ENCODE peak calls at places on chromosomes 7 and 10, in eight cellular contexts. One of them, this sample, is unnamed.

GRCh38 chr10:99560277-99561126 is 27.8 kb downstream of the NKX2-3 start:
- DNase-seq in lung: peak
- DNase-seq in HFF-Myc: peak
- DNase-seq in adrenal gland: peak
- DNase-seq in brain microvascular endothelial cell: peak
- DNase-seq in right lobe of liver: no peak
- DNase-seq in cardiac muscle cell: peak
- DNase-seq in progenitor cell of endocrine pancreas: peak
- DNase-seq in this sample: no peak

GRCh38 chr10:94617389-94617944 is 66.1 kb upstream of the CYP2C18 start:
- DNase-seq in adrenal gland: no peak
- DNase-seq in lung: no peak
- DNase-seq in HFF-Myc: peak
- DNase-seq in right lobe of liver: no peak
- DNase-seq in brain microvascular endothelial cell: no peak
- DNase-seq in cardiac muscle cell: no peak
- DNase-seq in progenitor cell of endocrine pancreas: no peak
- DNase-seq in this sample: no peak

GRCh38 chr10:29635711-29636144 is 957 bp upstream of the SVIL start:
- DNase-seq in lung: no peak
- DNase-seq in right lobe of liver: no peak
- DNase-seq in cardiac muscle cell: peak
- DNase-seq in adrenal gland: no peak
- DNase-seq in progenitor cell of endocrine pancreas: peak
- DNase-seq in brain microvascular endothelial cell: peak
- DNase-seq in HFF-Myc: no peak
- DNase-seq in this sample: no peak

GRCh38 chr10:131576341-131577177 is 265.0 kb upstream of the TCERG1L start:
- DNase-seq in adrenal gland: no peak
- DNase-seq in HFF-Myc: no peak
- DNase-seq in progenitor cell of endocrine pancreas: peak
- DNase-seq in lung: peak
- DNase-seq in right lobe of liver: no peak
- DNase-seq in brain microvascular endothelial cell: no peak
- DNase-seq in cardiac muscle cell: no peak
- DNase-seq in this sample: no peak

GRCh38 chr7:7829667-7830066 is 111.3 kb upstream of the RPA3 start:
- DNase-seq in brain microvascular endothelial cell: no peak
- DNase-seq in adrenal gland: no peak
- DNase-seq in lung: no peak
- DNase-seq in cardiac muscle cell: no peak
- DNase-seq in right lobe of liver: no peak
- DNase-seq in progenitor cell of endocrine pancreas: no peak
- DNase-seq in HFF-Myc: no peak
- DNase-seq in this sample: no peak

GRCh38 chr10:31749293-31749692 is 179.3 kb downstream of the ARHGAP12 start:
- DNase-seq in brain microvascular endothelial cell: no peak
- DNase-seq in progenitor cell of endocrine pancreas: no peak
- DNase-seq in right lobe of liver: no peak
- DNase-seq in cardiac muscle cell: no peak
- DNase-seq in HFF-Myc: no peak
- DNase-seq in adrenal gland: no peak
- DNase-seq in lung: no peak
- DNase-seq in this sample: no peak

GRCh38 chr7:157877298-157877840 is 540.6 kb downstream of the DNAJB6 start:
- DNase-seq in cardiac muscle cell: no peak
- DNase-seq in right lobe of liver: no peak
- DNase-seq in progenitor cell of endocrine pancreas: no peak
- DNase-seq in brain microvascular endothelial cell: no peak
- DNase-seq in adrenal gland: no peak
- DNase-seq in lung: no peak
- DNase-seq in HFF-Myc: no peak
- DNase-seq in this sample: peak

GRCh38 chr7:146639291-146639690 is 522.7 kb downstream of the CNTNAP2 start:
- DNase-seq in progenitor cell of endocrine pancreas: no peak
- DNase-seq in HFF-Myc: no peak
- DNase-seq in right lobe of liver: no peak
- DNase-seq in cardiac muscle cell: no peak
- DNase-seq in brain microvascular endothelial cell: no peak
- DNase-seq in lung: no peak
- DNase-seq in adrenal gland: no peak
- DNase-seq in this sample: no peak

GRCh38 chr7:23220690-23221305 is 25.8 kb upstream of the GPNMB start:
- DNase-seq in HFF-Myc: no peak
- DNase-seq in adrenal gland: no peak
- DNase-seq in progenitor cell of endocrine pancreas: no peak
- DNase-seq in lung: no peak
- DNase-seq in right lobe of liver: no peak
- DNase-seq in brain microvascular endothelial cell: no peak
- DNase-seq in cardiac muscle cell: no peak
- DNase-seq in this sample: no peak

GRCh38 chr10:132980426-132981172 is 38.2 kb upstream of the CFAP46 start:
- DNase-seq in brain microvascular endothelial cell: no peak
- DNase-seq in lung: no peak
- DNase-seq in HFF-Myc: no peak
- DNase-seq in adrenal gland: no peak
- DNase-seq in progenitor cell of endocrine pancreas: no peak
- DNase-seq in right lobe of liver: peak
- DNase-seq in cardiac muscle cell: no peak
- DNase-seq in this sample: peak

GRCh38 chr7:45697576-45698136 is 123.5 kb downstream of the ADCY1 start:
- DNase-seq in HFF-Myc: no peak
- DNase-seq in right lobe of liver: no peak
- DNase-seq in cardiac muscle cell: no peak
- DNase-seq in brain microvascular endothelial cell: peak
- DNase-seq in lung: no peak
- DNase-seq in progenitor cell of endocrine pancreas: no peak
- DNase-seq in adrenal gland: no peak
- DNase-seq in this sample: no peak

GRCh38 chr10:75229961-75230360 is 5.8 kb downstream of the COMTD1 start:
- DNase-seq in progenitor cell of endocrine pancreas: no peak
- DNase-seq in right lobe of liver: no peak
- DNase-seq in adrenal gland: no peak
- DNase-seq in brain microvascular endothelial cell: peak
- DNase-seq in HFF-Myc: no peak
- DNase-seq in cardiac muscle cell: no peak
- DNase-seq in lung: no peak
- DNase-seq in this sample: no peak

GRCh38 chr10:79490400-79491081 is 21.8 kb upstream of the EIF5AL1 start:
- DNase-seq in right lobe of liver: no peak
- DNase-seq in progenitor cell of endocrine pancreas: no peak
- DNase-seq in HFF-Myc: no peak
- DNase-seq in adrenal gland: no peak
- DNase-seq in brain microvascular endothelial cell: no peak
- DNase-seq in lung: no peak
- DNase-seq in cardiac muscle cell: peak
- DNase-seq in this sample: no peak

GRCh38 chr7:29127527-29127926 is 18.8 kb downstream of the CPVL start:
- DNase-seq in adrenal gland: no peak
- DNase-seq in progenitor cell of endocrine pancreas: no peak
- DNase-seq in cardiac muscle cell: peak
- DNase-seq in brain microvascular endothelial cell: no peak
- DNase-seq in right lobe of liver: no peak
- DNase-seq in HFF-Myc: no peak
- DNase-seq in lung: no peak
- DNase-seq in this sample: no peak

GRCh38 chr7:151672706-151673105 is 153.0 kb upstream of the RHEB start:
- DNase-seq in cardiac muscle cell: no peak
- DNase-seq in adrenal gland: no peak
- DNase-seq in brain microvascular endothelial cell: no peak
- DNase-seq in HFF-Myc: no peak
- DNase-seq in right lobe of liver: peak
- DNase-seq in progenitor cell of endocrine pancreas: no peak
- DNase-seq in lung: no peak
- DNase-seq in this sample: no peak

GRCh38 chr7:137970263-137970975 is 31.5 kb downstream of the CREB3L2 start:
- DNase-seq in lung: no peak
- DNase-seq in cardiac muscle cell: no peak
- DNase-seq in brain microvascular endothelial cell: peak
- DNase-seq in progenitor cell of endocrine pancreas: no peak
- DNase-seq in HFF-Myc: no peak
- DNase-seq in adrenal gland: no peak
- DNase-seq in right lobe of liver: no peak
- DNase-seq in this sample: no peak

GRCh38 chr7:137874390-137874789 is 27.6 kb upstream of the DGKI start:
- DNase-seq in progenitor cell of endocrine pancreas: no peak
- DNase-seq in cardiac muscle cell: no peak
- DNase-seq in adrenal gland: no peak
- DNase-seq in right lobe of liver: no peak
- DNase-seq in lung: no peak
- DNase-seq in brain microvascular endothelial cell: peak
- DNase-seq in HFF-Myc: no peak
- DNase-seq in this sample: no peak

DNA sequence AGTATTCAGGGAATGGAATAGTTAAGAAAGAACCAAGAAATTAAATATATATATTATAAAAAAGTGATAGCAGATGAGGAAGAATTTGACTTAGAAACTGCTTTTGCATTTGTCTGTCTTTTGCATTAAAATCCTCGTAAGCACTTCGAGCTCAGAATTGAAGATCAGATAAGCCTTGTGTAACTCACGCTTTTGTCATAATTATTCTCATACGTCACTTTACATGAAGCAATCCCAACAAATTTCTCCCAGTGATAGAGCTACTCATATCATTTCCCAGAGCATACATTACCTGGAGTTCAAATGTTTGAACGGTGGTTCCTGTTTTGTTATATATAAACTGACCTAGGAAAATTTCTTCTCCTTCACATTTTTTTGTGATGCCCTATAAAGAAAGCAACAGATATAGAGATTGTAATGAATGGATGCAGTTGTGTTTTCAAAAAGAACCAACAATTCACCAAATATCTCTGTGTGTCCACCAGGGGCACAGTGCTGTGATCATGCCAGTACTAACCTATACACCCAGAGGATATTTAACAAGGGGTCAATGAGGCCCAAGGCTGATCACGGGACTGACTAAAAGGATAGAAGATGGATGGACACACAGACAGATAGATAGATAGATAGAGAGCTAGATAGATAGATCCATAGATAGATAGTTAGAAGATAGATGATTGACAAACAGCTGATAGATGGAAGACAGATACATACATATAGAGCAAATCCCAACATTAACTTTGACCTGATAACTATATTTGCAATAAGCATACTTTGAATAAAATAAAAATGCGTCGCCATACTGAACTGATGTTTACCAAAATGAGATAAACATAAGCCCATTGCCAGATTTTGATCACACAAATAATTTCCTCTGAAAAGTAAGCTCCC is 9.3 kb upstream of the HUS1 start:
- DNase-seq in lung: no peak
- DNase-seq in HFF-Myc: no peak
- DNase-seq in progenitor cell of endocrine pancreas: no peak
- DNase-seq in cardiac muscle cell: peak
- DNase-seq in brain microvascular endothelial cell: peak
- DNase-seq in adrenal gland: no peak
- DNase-seq in right lobe of liver: no peak
- DNase-seq in this sample: no peak
- TF ChIP-seq CTCF in lung: no peak
- TF ChIP-seq CTCF in HFF-Myc: peak
- TF ChIP-seq CTCF in progenitor cell of endocrine pancreas: peak
- TF ChIP-seq CTCF in cardiac muscle cell: peak
- TF ChIP-seq CTCF in brain microvascular endothelial cell: peak
- TF ChIP-seq CTCF in adrenal gland: peak
- TF ChIP-seq CTCF in right lobe of liver: peak
- TF ChIP-seq CTCF in this sample: peak

DNA sequence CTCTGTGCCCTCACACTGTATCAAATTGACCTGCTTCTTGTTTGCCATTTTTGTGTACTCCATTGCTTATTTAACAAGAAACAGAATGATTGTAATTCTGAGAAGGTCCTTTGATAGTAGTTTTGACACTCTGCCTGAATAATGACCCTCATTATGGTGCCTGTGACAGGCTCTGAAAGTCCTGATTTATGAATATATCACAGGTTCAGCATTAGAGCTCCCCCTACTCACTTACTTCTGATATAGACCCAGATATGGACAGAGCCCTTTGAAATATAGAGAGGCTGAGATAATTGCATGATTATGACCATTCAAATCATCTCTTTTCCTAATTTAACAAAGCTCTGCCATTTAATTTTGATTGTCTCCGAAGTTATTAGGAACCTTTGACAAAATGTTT is 465.3 kb downstream of the MDFIC start:
- DNase-seq in right lobe of liver: no peak
- DNase-seq in lung: no peak
- DNase-seq in cardiac muscle cell: no peak
- DNase-seq in progenitor cell of endocrine pancreas: no peak
- DNase-seq in HFF-Myc: no peak
- DNase-seq in adrenal gland: no peak
- DNase-seq in brain microvascular endothelial cell: no peak
- DNase-seq in this sample: no peak
- TF ChIP-seq CTCF in right lobe of liver: no peak
- TF ChIP-seq CTCF in lung: no peak
- TF ChIP-seq CTCF in cardiac muscle cell: no peak
- TF ChIP-seq CTCF in progenitor cell of endocrine pancreas: no peak
- TF ChIP-seq CTCF in HFF-Myc: no peak
- TF ChIP-seq CTCF in adrenal gland: no peak
- TF ChIP-seq CTCF in brain microvascular endothelial cell: no peak
- TF ChIP-seq CTCF in this sample: no peak

DNA sequence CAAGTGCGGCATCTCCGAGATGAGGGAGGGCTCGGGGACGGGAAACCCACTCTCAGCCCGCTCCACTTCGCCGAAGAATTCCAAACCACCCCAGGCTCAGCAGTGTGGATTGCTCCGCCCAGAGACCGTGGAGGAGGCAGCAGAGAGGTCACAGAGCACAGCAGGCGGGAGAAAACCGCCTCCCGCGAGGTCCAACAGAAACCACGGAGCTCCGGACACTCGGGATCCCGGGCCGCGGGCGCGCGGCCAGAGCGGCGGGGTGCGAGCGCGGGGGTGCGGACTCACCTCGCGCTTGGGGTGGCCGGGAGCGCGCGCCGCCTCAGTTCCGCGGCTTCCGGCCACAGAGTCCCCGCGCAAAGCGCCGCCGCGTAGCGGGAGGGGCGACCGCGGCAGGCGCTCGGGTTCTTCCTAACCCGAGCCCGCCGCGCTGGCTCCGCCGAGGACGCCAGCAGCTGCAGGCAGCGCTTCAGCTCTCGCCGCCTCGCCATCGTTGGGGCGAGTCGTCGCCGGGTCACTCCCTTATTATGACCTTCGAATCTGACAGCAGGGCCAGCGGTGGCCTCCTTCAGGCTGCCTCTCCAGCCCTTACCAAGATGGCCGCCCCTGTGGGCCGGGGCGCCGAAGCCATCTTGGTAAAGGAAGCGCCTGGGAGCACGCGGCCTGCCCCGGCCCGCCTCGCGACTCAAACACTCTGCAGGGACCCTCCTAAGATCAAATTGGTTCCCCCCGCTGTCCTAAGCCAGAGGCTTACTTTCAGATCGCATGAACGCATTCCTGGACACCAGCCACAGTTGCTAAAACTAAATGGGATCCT is at the start of gene NAPEPLD:
- DNase-seq in progenitor cell of endocrine pancreas: peak
- DNase-seq in HFF-Myc: peak
- DNase-seq in lung: peak
- DNase-seq in adrenal gland: peak
- DNase-seq in brain microvascular endothelial cell: peak
- DNase-seq in right lobe of liver: peak
- DNase-seq in cardiac muscle cell: peak
- DNase-seq in this sample: peak
- TF ChIP-seq CTCF in progenitor cell of endocrine pancreas: no peak
- TF ChIP-seq CTCF in HFF-Myc: no peak
- TF ChIP-seq CTCF in lung: no peak
- TF ChIP-seq CTCF in adrenal gland: no peak
- TF ChIP-seq CTCF in brain microvascular endothelial cell: no peak
- TF ChIP-seq CTCF in right lobe of liver: no peak
- TF ChIP-seq CTCF in cardiac muscle cell: no peak
- TF ChIP-seq CTCF in this sample: peak

GRCh38 chr7:84998665-84999064 is 188.2 kb downstream of the SEMA3D start:
- DNase-seq in right lobe of liver: no peak
- DNase-seq in progenitor cell of endocrine pancreas: no peak
- DNase-seq in brain microvascular endothelial cell: no peak
- DNase-seq in HFF-Myc: no peak
- DNase-seq in lung: no peak
- DNase-seq in adrenal gland: no peak
- DNase-seq in cardiac muscle cell: no peak
- DNase-seq in this sample: no peak
- TF ChIP-seq CTCF in right lobe of liver: no peak
- TF ChIP-seq CTCF in progenitor cell of endocrine pancreas: peak
- TF ChIP-seq CTCF in brain microvascular endothelial cell: peak
- TF ChIP-seq CTCF in HFF-Myc: peak
- TF ChIP-seq CTCF in lung: no peak
- TF ChIP-seq CTCF in adrenal gland: no peak
- TF ChIP-seq CTCF in cardiac muscle cell: peak
- TF ChIP-seq CTCF in this sample: peak

This sample was measured in chondrocyte.